ENCODE peak calls at places on chromosomes 5 and 9, in seven cellular contexts. M is thoracic aorta, C is GM23338, T is lower leg skin, B is cardiac fibroblast, I is suprapubic skin, J is GM23248. S is an unnamed sample.

GRCh38 chr5:21219966-21220365 is 1232.0 kb upstream of the CDH18 start:
- DNase-seq in I (no peak), B (no peak), J (no peak), M (no peak), T (no peak), C (no peak), S (no peak)

GRCh38 chr5:132221781-132222648 is 5.6 kb downstream of the P4HA2 start:
- DNase-seq in B (peak; percentile 89), I (no peak), J (peak; percentile 82), C (no peak), T (peak; percentile 80), M (peak; percentile 33), S (peak; percentile 74)

GRCh38 chr5:133938932-133939331 is 29.5 kb downstream of the C5orf15 start:
- DNase-seq in C (no peak), I (peak; percentile 4), T (no peak), M (no peak), J (no peak), B (no peak), S (no peak)

GRCh38 chr9:4126184-4126865 is 173.5 kb downstream of the GLIS3 start:
- DNase-seq in I (no peak), J (peak; percentile 89), C (no peak), B (peak; percentile 74), T (no peak), M (no peak), S (peak; percentile 80)

GRCh38 chr5:59246470-59247250 is 646.9 kb downstream of the PDE4D start:
- DNase-seq in I (no peak), T (no peak), J (no peak), M (no peak), C (no peak), B (no peak), S (peak; percentile 5)

GRCh38 chr5:54243483-54244080 is 66.8 kb downstream of the ARL15 start:
- DNase-seq in J (peak; percentile 66), I (no peak), M (no peak), T (no peak), B (peak; percentile 55), C (peak; percentile 70), S (peak; percentile 83)

GRCh38 chr5:134100283-134101011 is 14.0 kb upstream of the TCF7 start:
- DNase-seq in T (no peak), I (no peak), C (peak; percentile 60), B (peak; percentile 60), J (peak; percentile 62), M (no peak), S (peak; percentile 69)

GRCh38 chr9:3875371-3876132 is 349.8 kb upstream of the RFX3 start:
- DNase-seq in B (peak; percentile 78), T (no peak), J (peak; percentile 83), M (no peak), I (no peak), C (no peak), S (peak; percentile 78)

GRCh38 chr5:20959347-20959746 is 971.3 kb upstream of the CDH18 start:
- DNase-seq in M (no peak), C (no peak), B (no peak), I (no peak), T (no peak), J (no peak), S (no peak)

GRCh38 chr9:81113408-81114124 is 575.8 kb downstream of the TLE1 start:
- DNase-seq in I (no peak), C (peak; percentile 5), T (no peak), M (no peak), B (no peak), J (no peak), S (no peak)

GRCh38 chr5:9316041-9316440 is 229.8 kb downstream of the SEMA5A start:
- DNase-seq in I (no peak), M (no peak), B (peak; percentile 34), C (no peak), J (no peak), T (no peak), S (peak; percentile 33)

GRCh38 chr9:89372979-89373378 is 54.7 kb downstream of the SECISBP2 start:
- DNase-seq in C (no peak), T (no peak), I (no peak), J (no peak), M (no peak), B (no peak), S (no peak)

GRCh38 chr9:127972316-127972871 is 8.4 kb downstream of the EEIG1 start:
- DNase-seq in M (no peak), B (no peak), C (no peak), T (no peak), I (no peak), J (no peak), S (no peak)

GRCh38 chr5:120055858-120056257 is 408.2 kb upstream of the PRR16 start:
- DNase-seq in J (peak; percentile 62), T (no peak), M (no peak), B (peak; percentile 82), I (no peak), C (no peak), S (peak; percentile 70)

GRCh38 chr9:86773437-86773836 is 173.9 kb downstream of the GAS1 start:
- DNase-seq in I (no peak), B (no peak), T (no peak), J (no peak), M (no peak), C (no peak), S (no peak)

GRCh38 chr5:123487298-123487697 is 24.7 kb upstream of the CSNK1G3 start:
- DNase-seq in I (no peak), M (peak; percentile 9), C (no peak), B (peak; percentile 32), J (peak; percentile 82), T (no peak), S (peak; percentile 61)

GRCh38 chr5:28403846-28404245 is 1365.5 kb upstream of the CDH9 start:
- DNase-seq in B (no peak), I (no peak), J (no peak), C (peak; percentile 27), M (no peak), T (no peak), S (no peak)

GRCh38 chr9:107730691-107731090 is 241.1 kb upstream of the KLF4 start:
- DNase-seq in T (no peak), C (no peak), M (no peak), I (no peak), B (no peak), J (no peak), S (no peak)

GRCh38 chr9:107733530-107733907 is 243.9 kb upstream of the KLF4 start:
- DNase-seq in T (peak; percentile 94), C (no peak), J (peak; percentile 65), M (no peak), I (peak; percentile 85), B (peak; percentile 65), S (no peak)

GRCh38 chr9:107734231-107735014 is 244.9 kb upstream of the KLF4 start:
- DNase-seq in I (no peak), T (no peak), B (peak; percentile 97), M (no peak), J (peak; percentile 93), C (no peak), S (peak; percentile 95)

GRCh38 chr9:107731115-107731762 is 241.7 kb upstream of the KLF4 start:
- DNase-seq in M (no peak), I (no peak), J (no peak), T (no peak), B (no peak), C (no peak), S (no peak)

GRCh38 chr9:107732781-107733529 is 243.4 kb upstream of the KLF4 start:
- DNase-seq in T (peak; percentile 92), I (no peak), C (no peak), B (peak; percentile 89), J (peak; percentile 88), M (no peak), S (peak; percentile 80)
- H3K4me3 ChIP-seq in T (no peak overlapping the region), I (peak overlapping the region; percentile 26), C (no peak overlapping the region), B (no peak overlapping the region), J (peak overlapping the region; percentile 48), M (peak overlapping the region; percentile 58), S (peak overlapping the region; percentile 75)

DNA sequence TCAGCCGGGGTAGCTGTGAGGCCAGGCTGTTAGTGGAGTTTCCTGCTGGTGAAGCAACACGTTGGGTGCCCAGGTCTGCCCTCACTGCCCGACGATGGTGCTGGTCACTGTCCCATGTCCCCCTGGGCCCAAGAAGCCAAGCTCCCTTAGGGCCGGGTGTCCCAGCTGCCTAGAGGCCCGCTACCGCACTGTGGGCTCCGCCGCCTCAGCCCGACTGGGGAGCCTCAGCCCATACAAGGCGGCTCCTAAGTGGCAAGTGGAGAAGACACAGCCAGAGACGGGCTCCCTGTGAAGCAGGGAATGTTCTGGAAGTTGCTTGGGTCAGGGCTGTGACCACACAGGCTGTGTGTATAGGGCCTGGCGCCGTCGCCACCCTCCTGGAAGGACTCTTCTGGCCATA is 96.9 kb downstream of the RXRA start:
- DNase-seq in I (no peak), M (no peak), C (no peak), J (no peak), B (no peak), T (no peak), S (no peak)
- H3K4me3 ChIP-seq in I (no peak overlapping the region), M (no peak overlapping the region), C (no peak overlapping the region), J (no peak overlapping the region), B (no peak overlapping the region), T (no peak overlapping the region), S (no peak overlapping the region)

GRCh38 chr5:6765612-6766525 is 52.6 kb downstream of the TENT4A start:
- DNase-seq in C (peak; percentile 93), I (no peak), B (peak; percentile 79), M (no peak), J (peak; percentile 75), T (peak; percentile 95), S (peak; percentile 75)
- H3K4me3 ChIP-seq in C (no peak overlapping the region), I (peak overlapping the region; percentile 1), B (no peak overlapping the region), M (peak overlapping the region; percentile 64), J (no peak overlapping the region), T (no peak overlapping the region), S (no peak overlapping the region)

GRCh38 chr5:151238303-151238741 is 14.4 kb upstream of the CCDC69 start:
- DNase-seq in C (peak; percentile 53), I (no peak), T (no peak), M (no peak), B (no peak), J (no peak), S (no peak)

GRCh38 chr5:151236888-151237287 is 13.0 kb upstream of the CCDC69 start:
- DNase-seq in I (no peak), C (no peak), T (no peak), M (no peak), J (no peak), B (no peak), S (no peak)

GRCh38 chr5:151240891-151241290 is 12.1 kb upstream of the GM2A start:
- DNase-seq in J (no peak), B (no peak), M (no peak), T (no peak), I (no peak), C (no peak), S (no peak)

GRCh38 chr5:151237685-151238084 is 13.8 kb upstream of the CCDC69 start:
- DNase-seq in C (no peak), J (no peak), B (no peak), T (no peak), M (no peak), I (no peak), S (no peak)

DNA sequence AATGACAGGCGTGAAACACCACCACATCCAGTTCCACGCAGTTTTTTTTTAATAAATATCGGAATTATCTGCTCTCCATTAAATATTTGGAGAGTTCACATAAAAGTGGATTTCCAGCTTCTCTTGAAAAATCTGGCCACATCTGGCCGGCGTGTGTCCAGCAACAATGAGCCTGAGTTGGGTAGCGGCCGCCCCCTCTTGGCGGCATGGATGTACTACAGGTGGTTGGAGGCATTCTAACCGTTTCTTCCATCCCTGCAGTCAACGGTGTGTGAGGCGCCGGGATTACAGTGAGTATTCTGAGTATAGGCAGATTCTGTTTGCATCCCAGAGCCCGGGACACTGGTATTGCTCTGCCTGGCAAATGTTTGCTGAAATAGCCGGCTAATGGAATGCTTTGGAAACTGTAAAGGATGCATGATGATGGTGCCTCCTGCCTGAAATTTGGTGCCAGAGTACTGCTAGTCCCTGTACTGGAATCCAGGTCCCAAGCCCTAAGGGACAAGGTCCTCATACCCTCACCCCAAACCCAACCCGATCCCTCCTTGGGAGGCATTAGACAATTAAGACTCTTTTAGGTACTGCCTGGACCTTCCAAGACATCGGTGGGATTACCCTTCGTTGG is 13.6 kb upstream of the GM2A start:
- DNase-seq in J (peak; percentile 79), M (no peak), I (peak; percentile 87), C (peak; percentile 81), T (peak; percentile 96), B (peak; percentile 87), S (peak; percentile 76)
- H3K4me3 ChIP-seq in J (peak overlapping the region; percentile 33), M (peak overlapping the region; percentile 65), I (peak overlapping the region; percentile 0), C (no peak overlapping the region), T (no peak overlapping the region), B (no peak overlapping the region), S (peak overlapping the region; percentile 52)

S was measured in adipocyte.